ENCODE peak calls at places on chromosomes 13 and 19, in seven cellular contexts. One of them, this sample, is unnamed.

GRCh38 chr19:343941-344624 is 513 bp downstream of the MIER2 start:
- DNase-seq in T-cell: no peak
- DNase-seq in stimulated activated CD8-positive, alpha-beta memory T cell treated with anti-CD3 and anti-CD28 coated beads, Interleukin-2, amount 100 ng/mL, for 48 hours: peak
- DNase-seq in uterus: no peak
- DNase-seq in body of pancreas: no peak
- DNase-seq in activated CD8-positive, alpha-beta T cell treated with anti-CD3 and anti-CD28 coated beads for 36 hours: no peak
- DNase-seq in adrenal gland: no peak
- DNase-seq in this sample: peak

GRCh38 chr13:29621401-29621800 is 25.9 kb upstream of the SLC7A1 start:
- DNase-seq in activated CD8-positive, alpha-beta T cell treated with anti-CD3 and anti-CD28 coated beads for 36 hours: no peak
- DNase-seq in T-cell: no peak
- DNase-seq in adrenal gland: no peak
- DNase-seq in uterus: no peak
- DNase-seq in stimulated activated CD8-positive, alpha-beta memory T cell treated with anti-CD3 and anti-CD28 coated beads, Interleukin-2, amount 100 ng/mL, for 48 hours: no peak
- DNase-seq in body of pancreas: no peak
- DNase-seq in this sample: no peak

GRCh38 chr19:58033741-58034475 is at the start of gene ZSCAN1:
- DNase-seq in stimulated activated CD8-positive, alpha-beta memory T cell treated with anti-CD3 and anti-CD28 coated beads, Interleukin-2, amount 100 ng/mL, for 48 hours: peak
- DNase-seq in T-cell: peak
- DNase-seq in adrenal gland: peak
- DNase-seq in body of pancreas: peak
- DNase-seq in activated CD8-positive, alpha-beta T cell treated with anti-CD3 and anti-CD28 coated beads for 36 hours: peak
- DNase-seq in uterus: peak
- DNase-seq in this sample: peak

GRCh38 chr13:24458736-24459135 is 53.8 kb downstream of the PARP4 start:
- DNase-seq in body of pancreas: no peak
- DNase-seq in adrenal gland: no peak
- DNase-seq in activated CD8-positive, alpha-beta T cell treated with anti-CD3 and anti-CD28 coated beads for 36 hours: no peak
- DNase-seq in stimulated activated CD8-positive, alpha-beta memory T cell treated with anti-CD3 and anti-CD28 coated beads, Interleukin-2, amount 100 ng/mL, for 48 hours: no peak
- DNase-seq in T-cell: no peak
- DNase-seq in uterus: no peak
- DNase-seq in this sample: no peak

GRCh38 chr13:67043901-67044300 is 186.2 kb downstream of the PCDH9 start:
- DNase-seq in body of pancreas: no peak
- DNase-seq in activated CD8-positive, alpha-beta T cell treated with anti-CD3 and anti-CD28 coated beads for 36 hours: no peak
- DNase-seq in adrenal gland: no peak
- DNase-seq in T-cell: no peak
- DNase-seq in stimulated activated CD8-positive, alpha-beta memory T cell treated with anti-CD3 and anti-CD28 coated beads, Interleukin-2, amount 100 ng/mL, for 48 hours: no peak
- DNase-seq in uterus: no peak
- DNase-seq in this sample: no peak

GRCh38 chr19:30861896-30862295 is 487.3 kb downstream of the TSHZ3 start:
- DNase-seq in stimulated activated CD8-positive, alpha-beta memory T cell treated with anti-CD3 and anti-CD28 coated beads, Interleukin-2, amount 100 ng/mL, for 48 hours: no peak
- DNase-seq in adrenal gland: no peak
- DNase-seq in T-cell: no peak
- DNase-seq in activated CD8-positive, alpha-beta T cell treated with anti-CD3 and anti-CD28 coated beads for 36 hours: no peak
- DNase-seq in body of pancreas: no peak
- DNase-seq in uterus: no peak
- DNase-seq in this sample: no peak

GRCh38 chr13:48778551-48779088 is 124.9 kb downstream of the CYSLTR2 start:
- DNase-seq in body of pancreas: no peak
- DNase-seq in uterus: no peak
- DNase-seq in activated CD8-positive, alpha-beta T cell treated with anti-CD3 and anti-CD28 coated beads for 36 hours: no peak
- DNase-seq in T-cell: no peak
- DNase-seq in stimulated activated CD8-positive, alpha-beta memory T cell treated with anti-CD3 and anti-CD28 coated beads, Interleukin-2, amount 100 ng/mL, for 48 hours: no peak
- DNase-seq in adrenal gland: no peak
- DNase-seq in this sample: no peak

GRCh38 chr19:51441410-51442390 is 16.6 kb downstream of the SIGLEC8 start:
- DNase-seq in body of pancreas: no peak
- DNase-seq in uterus: no peak
- DNase-seq in stimulated activated CD8-positive, alpha-beta memory T cell treated with anti-CD3 and anti-CD28 coated beads, Interleukin-2, amount 100 ng/mL, for 48 hours: peak
- DNase-seq in T-cell: peak
- DNase-seq in adrenal gland: no peak
- DNase-seq in activated CD8-positive, alpha-beta T cell treated with anti-CD3 and anti-CD28 coated beads for 36 hours: peak
- DNase-seq in this sample: peak

GRCh38 chr13:99360696-99361095 is 53.5 kb upstream of the GPR183 start:
- DNase-seq in body of pancreas: no peak
- DNase-seq in T-cell: no peak
- DNase-seq in adrenal gland: no peak
- DNase-seq in stimulated activated CD8-positive, alpha-beta memory T cell treated with anti-CD3 and anti-CD28 coated beads, Interleukin-2, amount 100 ng/mL, for 48 hours: no peak
- DNase-seq in uterus: no peak
- DNase-seq in activated CD8-positive, alpha-beta T cell treated with anti-CD3 and anti-CD28 coated beads for 36 hours: no peak
- DNase-seq in this sample: no peak

GRCh38 chr19:39810424-39810823 is 23.5 kb downstream of the DYRK1B start:
- DNase-seq in activated CD8-positive, alpha-beta T cell treated with anti-CD3 and anti-CD28 coated beads for 36 hours: no peak
- DNase-seq in stimulated activated CD8-positive, alpha-beta memory T cell treated with anti-CD3 and anti-CD28 coated beads, Interleukin-2, amount 100 ng/mL, for 48 hours: no peak
- DNase-seq in T-cell: no peak
- DNase-seq in body of pancreas: no peak
- DNase-seq in adrenal gland: no peak
- DNase-seq in uterus: no peak
- DNase-seq in this sample: no peak

GRCh38 chr19:52297601-52298358 is 811 bp downstream of the ZNF480 start:
- DNase-seq in uterus: no peak
- DNase-seq in activated CD8-positive, alpha-beta T cell treated with anti-CD3 and anti-CD28 coated beads for 36 hours: no peak
- DNase-seq in body of pancreas: no peak
- DNase-seq in stimulated activated CD8-positive, alpha-beta memory T cell treated with anti-CD3 and anti-CD28 coated beads, Interleukin-2, amount 100 ng/mL, for 48 hours: no peak
- DNase-seq in adrenal gland: peak
- DNase-seq in T-cell: no peak
- DNase-seq in this sample: no peak

GRCh38 chr13:90427322-90428272 is 919.9 kb upstream of the MIR17HG start:
- DNase-seq in body of pancreas: no peak
- DNase-seq in T-cell: no peak
- DNase-seq in activated CD8-positive, alpha-beta T cell treated with anti-CD3 and anti-CD28 coated beads for 36 hours: no peak
- DNase-seq in adrenal gland: no peak
- DNase-seq in uterus: no peak
- DNase-seq in stimulated activated CD8-positive, alpha-beta memory T cell treated with anti-CD3 and anti-CD28 coated beads, Interleukin-2, amount 100 ng/mL, for 48 hours: no peak
- DNase-seq in this sample: no peak

GRCh38 chr13:30884543-30884942 is 21.5 kb upstream of the MEDAG start:
- DNase-seq in stimulated activated CD8-positive, alpha-beta memory T cell treated with anti-CD3 and anti-CD28 coated beads, Interleukin-2, amount 100 ng/mL, for 48 hours: no peak
- DNase-seq in activated CD8-positive, alpha-beta T cell treated with anti-CD3 and anti-CD28 coated beads for 36 hours: peak
- DNase-seq in uterus: no peak
- DNase-seq in T-cell: no peak
- DNase-seq in adrenal gland: no peak
- DNase-seq in body of pancreas: no peak
- DNase-seq in this sample: no peak

GRCh38 chr13:80533175-80533574 is 192.2 kb upstream of the SPRY2 start:
- DNase-seq in adrenal gland: no peak
- DNase-seq in body of pancreas: no peak
- DNase-seq in T-cell: no peak
- DNase-seq in stimulated activated CD8-positive, alpha-beta memory T cell treated with anti-CD3 and anti-CD28 coated beads, Interleukin-2, amount 100 ng/mL, for 48 hours: no peak
- DNase-seq in uterus: no peak
- DNase-seq in activated CD8-positive, alpha-beta T cell treated with anti-CD3 and anti-CD28 coated beads for 36 hours: no peak
- DNase-seq in this sample: no peak

GRCh38 chr13:101231751-101232428 is 184.4 kb downstream of the NALCN start:
- DNase-seq in T-cell: no peak
- DNase-seq in uterus: no peak
- DNase-seq in body of pancreas: no peak
- DNase-seq in activated CD8-positive, alpha-beta T cell treated with anti-CD3 and anti-CD28 coated beads for 36 hours: no peak
- DNase-seq in adrenal gland: no peak
- DNase-seq in stimulated activated CD8-positive, alpha-beta memory T cell treated with anti-CD3 and anti-CD28 coated beads, Interleukin-2, amount 100 ng/mL, for 48 hours: no peak
- DNase-seq in this sample: no peak

GRCh38 chr19:40274585-40275544 is 10.3 kb downstream of the AKT2 start:
- DNase-seq in activated CD8-positive, alpha-beta T cell treated with anti-CD3 and anti-CD28 coated beads for 36 hours: peak
- DNase-seq in uterus: no peak
- DNase-seq in stimulated activated CD8-positive, alpha-beta memory T cell treated with anti-CD3 and anti-CD28 coated beads, Interleukin-2, amount 100 ng/mL, for 48 hours: no peak
- DNase-seq in adrenal gland: no peak
- DNase-seq in body of pancreas: no peak
- DNase-seq in T-cell: no peak
- DNase-seq in this sample: peak

GRCh38 chr13:110027470-110028240 is 241.3 kb upstream of the IRS2 start:
- DNase-seq in adrenal gland: no peak
- DNase-seq in uterus: no peak
- DNase-seq in activated CD8-positive, alpha-beta T cell treated with anti-CD3 and anti-CD28 coated beads for 36 hours: no peak
- DNase-seq in T-cell: no peak
- DNase-seq in stimulated activated CD8-positive, alpha-beta memory T cell treated with anti-CD3 and anti-CD28 coated beads, Interleukin-2, amount 100 ng/mL, for 48 hours: no peak
- DNase-seq in body of pancreas: no peak
- DNase-seq in this sample: no peak

GRCh38 chr13:33110713-33111413 is 94.6 kb downstream of the KL start:
- DNase-seq in adrenal gland: peak
- DNase-seq in uterus: no peak
- DNase-seq in T-cell: no peak
- DNase-seq in stimulated activated CD8-positive, alpha-beta memory T cell treated with anti-CD3 and anti-CD28 coated beads, Interleukin-2, amount 100 ng/mL, for 48 hours: no peak
- DNase-seq in activated CD8-positive, alpha-beta T cell treated with anti-CD3 and anti-CD28 coated beads for 36 hours: no peak
- DNase-seq in body of pancreas: no peak
- DNase-seq in this sample: no peak

GRCh38 chr13:24215732-24216131 is 55.2 kb downstream of the SPATA13 start:
- DNase-seq in stimulated activated CD8-positive, alpha-beta memory T cell treated with anti-CD3 and anti-CD28 coated beads, Interleukin-2, amount 100 ng/mL, for 48 hours: no peak
- DNase-seq in adrenal gland: peak
- DNase-seq in uterus: peak
- DNase-seq in T-cell: no peak
- DNase-seq in activated CD8-positive, alpha-beta T cell treated with anti-CD3 and anti-CD28 coated beads for 36 hours: no peak
- DNase-seq in body of pancreas: peak
- DNase-seq in this sample: no peak

GRCh38 chr19:5292453-5292842 is 48.2 kb downstream of the PTPRS start:
- DNase-seq in body of pancreas: peak
- DNase-seq in uterus: no peak
- DNase-seq in activated CD8-positive, alpha-beta T cell treated with anti-CD3 and anti-CD28 coated beads for 36 hours: peak
- DNase-seq in T-cell: no peak
- DNase-seq in stimulated activated CD8-positive, alpha-beta memory T cell treated with anti-CD3 and anti-CD28 coated beads, Interleukin-2, amount 100 ng/mL, for 48 hours: no peak
- DNase-seq in adrenal gland: peak
- DNase-seq in this sample: peak

GRCh38 chr13:80840313-80840976 is 499.5 kb upstream of the SPRY2 start:
- DNase-seq in activated CD8-positive, alpha-beta T cell treated with anti-CD3 and anti-CD28 coated beads for 36 hours: no peak
- DNase-seq in uterus: peak
- DNase-seq in body of pancreas: no peak
- DNase-seq in T-cell: no peak
- DNase-seq in adrenal gland: no peak
- DNase-seq in stimulated activated CD8-positive, alpha-beta memory T cell treated with anti-CD3 and anti-CD28 coated beads, Interleukin-2, amount 100 ng/mL, for 48 hours: no peak
- DNase-seq in this sample: no peak

GRCh38 chr19:1566392-1567115 is 1.6 kb downstream of the MEX3D start:
- DNase-seq in uterus: peak
- DNase-seq in adrenal gland: peak
- DNase-seq in T-cell: no peak
- DNase-seq in activated CD8-positive, alpha-beta T cell treated with anti-CD3 and anti-CD28 coated beads for 36 hours: no peak
- DNase-seq in stimulated activated CD8-positive, alpha-beta memory T cell treated with anti-CD3 and anti-CD28 coated beads, Interleukin-2, amount 100 ng/mL, for 48 hours: no peak
- DNase-seq in body of pancreas: peak
- DNase-seq in this sample: no peak

GRCh38 chr19:45578861-45579260 is 5.7 kb downstream of the OPA3 start:
- DNase-seq in activated CD8-positive, alpha-beta T cell treated with anti-CD3 and anti-CD28 coated beads for 36 hours: no peak
- DNase-seq in stimulated activated CD8-positive, alpha-beta memory T cell treated with anti-CD3 and anti-CD28 coated beads, Interleukin-2, amount 100 ng/mL, for 48 hours: no peak
- DNase-seq in uterus: no peak
- DNase-seq in adrenal gland: no peak
- DNase-seq in T-cell: no peak
- DNase-seq in body of pancreas: no peak
- DNase-seq in this sample: no peak

GRCh38 chr13:49540552-49540951 is 44.8 kb downstream of the PHF11 start:
- DNase-seq in adrenal gland: no peak
- DNase-seq in stimulated activated CD8-positive, alpha-beta memory T cell treated with anti-CD3 and anti-CD28 coated beads, Interleukin-2, amount 100 ng/mL, for 48 hours: no peak
- DNase-seq in T-cell: no peak
- DNase-seq in uterus: peak
- DNase-seq in activated CD8-positive, alpha-beta T cell treated with anti-CD3 and anti-CD28 coated beads for 36 hours: no peak
- DNase-seq in body of pancreas: no peak
- DNase-seq in this sample: no peak

GRCh38 chr13:98293570-98294142 is 116.6 kb upstream of the RNF113B start:
- DNase-seq in adrenal gland: no peak
- DNase-seq in T-cell: no peak
- DNase-seq in uterus: no peak
- DNase-seq in activated CD8-positive, alpha-beta T cell treated with anti-CD3 and anti-CD28 coated beads for 36 hours: no peak
- DNase-seq in stimulated activated CD8-positive, alpha-beta memory T cell treated with anti-CD3 and anti-CD28 coated beads, Interleukin-2, amount 100 ng/mL, for 48 hours: no peak
- DNase-seq in body of pancreas: no peak
- DNase-seq in this sample: no peak

GRCh38 chr19:23515551-23515950 is 120.3 kb upstream of the ZNF91 start:
- DNase-seq in activated CD8-positive, alpha-beta T cell treated with anti-CD3 and anti-CD28 coated beads for 36 hours: no peak
- DNase-seq in T-cell: no peak
- DNase-seq in adrenal gland: no peak
- DNase-seq in uterus: no peak
- DNase-seq in stimulated activated CD8-positive, alpha-beta memory T cell treated with anti-CD3 and anti-CD28 coated beads, Interleukin-2, amount 100 ng/mL, for 48 hours: no peak
- DNase-seq in body of pancreas: no peak
- DNase-seq in this sample: no peak

GRCh38 chr19:43527860-43528622 is 1.0 kb upstream of the ETHE1 start:
- DNase-seq in body of pancreas: peak
- DNase-seq in T-cell: no peak
- DNase-seq in adrenal gland: peak
- DNase-seq in activated CD8-positive, alpha-beta T cell treated with anti-CD3 and anti-CD28 coated beads for 36 hours: peak
- DNase-seq in uterus: peak
- DNase-seq in stimulated activated CD8-positive, alpha-beta memory T cell treated with anti-CD3 and anti-CD28 coated beads, Interleukin-2, amount 100 ng/mL, for 48 hours: no peak
- DNase-seq in this sample: no peak

GRCh38 chr19:38452430-38453366 is 19.2 kb downstream of the RYR1 start:
- DNase-seq in T-cell: no peak
- DNase-seq in activated CD8-positive, alpha-beta T cell treated with anti-CD3 and anti-CD28 coated beads for 36 hours: peak
- DNase-seq in body of pancreas: no peak
- DNase-seq in uterus: no peak
- DNase-seq in stimulated activated CD8-positive, alpha-beta memory T cell treated with anti-CD3 and anti-CD28 coated beads, Interleukin-2, amount 100 ng/mL, for 48 hours: peak
- DNase-seq in adrenal gland: no peak
- DNase-seq in this sample: peak

GRCh38 chr13:22662771-22663170 is 518.0 kb upstream of the SGCG start:
- DNase-seq in body of pancreas: no peak
- DNase-seq in stimulated activated CD8-positive, alpha-beta memory T cell treated with anti-CD3 and anti-CD28 coated beads, Interleukin-2, amount 100 ng/mL, for 48 hours: no peak
- DNase-seq in adrenal gland: no peak
- DNase-seq in uterus: no peak
- DNase-seq in activated CD8-positive, alpha-beta T cell treated with anti-CD3 and anti-CD28 coated beads for 36 hours: no peak
- DNase-seq in T-cell: no peak
- DNase-seq in this sample: no peak

GRCh38 chr13:47858678-47859050 is 142.4 kb downstream of the SUCLA2 start:
- DNase-seq in stimulated activated CD8-positive, alpha-beta memory T cell treated with anti-CD3 and anti-CD28 coated beads, Interleukin-2, amount 100 ng/mL, for 48 hours: no peak
- DNase-seq in uterus: no peak
- DNase-seq in activated CD8-positive, alpha-beta T cell treated with anti-CD3 and anti-CD28 coated beads for 36 hours: no peak
- DNase-seq in body of pancreas: no peak
- DNase-seq in T-cell: no peak
- DNase-seq in adrenal gland: no peak
- DNase-seq in this sample: no peak

GRCh38 chr13:28867564-28867963 is 47.4 kb downstream of the MTUS2 start:
- DNase-seq in uterus: no peak
- DNase-seq in activated CD8-positive, alpha-beta T cell treated with anti-CD3 and anti-CD28 coated beads for 36 hours: no peak
- DNase-seq in stimulated activated CD8-positive, alpha-beta memory T cell treated with anti-CD3 and anti-CD28 coated beads, Interleukin-2, amount 100 ng/mL, for 48 hours: no peak
- DNase-seq in body of pancreas: no peak
- DNase-seq in adrenal gland: no peak
- DNase-seq in T-cell: no peak
- DNase-seq in this sample: no peak

GRCh38 chr13:44368062-44368591 is 5.5 kb upstream of the SERP2 start:
- DNase-seq in activated CD8-positive, alpha-beta T cell treated with anti-CD3 and anti-CD28 coated beads for 36 hours: no peak
- DNase-seq in adrenal gland: no peak
- DNase-seq in uterus: no peak
- DNase-seq in T-cell: no peak
- DNase-seq in body of pancreas: no peak
- DNase-seq in stimulated activated CD8-positive, alpha-beta memory T cell treated with anti-CD3 and anti-CD28 coated beads, Interleukin-2, amount 100 ng/mL, for 48 hours: no peak
- DNase-seq in this sample: no peak

This sample was measured in activated naive CD8-positive, alpha-beta T cell treated with anti-CD3 and anti-CD28 coated beads, Interleukin-2, amount 50 U/mL, for 24 hours.